ENCODE peak calls at places on chromosomes 2 and 18, in five cellular contexts. F is brain microvascular endothelial cell, H is breast epithelium, V is Peyer's patch, J is adrenal gland. X is an unnamed sample.

GRCh38 chr2:241035142-241035817 is 36.9 kb downstream of the SNED1 start:
- DNase-seq in F (no peak), H (peak; percentile 15), V (no peak), J (no peak), X (no peak)

GRCh38 chr2:28224648-28225471 is 167.8 kb upstream of the FOSL2 start:
- DNase-seq in F (peak; percentile 18), H (no peak), V (no peak), J (no peak), X (no peak)

GRCh38 chr18:21277578-21277977 is 35.5 kb downstream of the GREB1L start:
- DNase-seq in F (no peak), H (no peak), V (no peak), J (no peak), X (no peak)

GRCh38 chr2:2107140-2107539 is 223.9 kb downstream of the MYT1L start:
- DNase-seq in F (no peak), H (no peak), V (no peak), J (no peak), X (no peak)

GRCh38 chr18:13397504-13398163 is 179.1 kb downstream of the LDLRAD4 start:
- DNase-seq in F (no peak), H (no peak), V (no peak), J (no peak), X (no peak)

GRCh38 chr2:165911231-165911630 is 42.3 kb downstream of the TTC21B start:
- DNase-seq in F (peak; percentile 51), H (no peak), V (no peak), J (no peak), X (no peak)

GRCh38 chr2:108614043-108614435 is 79.8 kb downstream of the LIMS1 start:
- DNase-seq in F (no peak), H (no peak), V (no peak), J (no peak), X (no peak)

GRCh38 chr2:74004212-74005182 is 19.8 kb downstream of the TET3 start:
- DNase-seq in F (no peak), H (no peak), V (peak; percentile 27), J (no peak), X (no peak)

GRCh38 chr2:189366349-189366748 is 74.9 kb upstream of the WDR75 start:
- DNase-seq in F (no peak), H (no peak), V (no peak), J (no peak), X (no peak)

GRCh38 chr2:151716721-151717120 is 17.6 kb downstream of the NEB start:
- DNase-seq in F (no peak), H (no peak), V (no peak), J (no peak), X (no peak)

GRCh38 chr2:112713585-112713925 is 7.3 kb upstream of the NT5DC4 start:
- DNase-seq in F (no peak), H (no peak), V (peak; percentile 7), J (no peak), X (no peak)

GRCh38 chr2:86556508-86556907 is 6.7 kb downstream of the CHMP3 start:
- DNase-seq in F (no peak), H (no peak), V (no peak), J (no peak), X (no peak)

GRCh38 chr2:186551323-186552050 is 38.4 kb upstream of the ITGAV start:
- DNase-seq in F (peak; percentile 72), H (no peak), V (no peak), J (no peak), X (no peak)

GRCh38 chr2:182077451-182078142 is 91.9 kb downstream of the PPP1R1C start:
- DNase-seq in F (peak; percentile 87), H (no peak), V (no peak), J (peak; percentile 41), X (no peak)

GRCh38 chr2:223328578-223328977 is 273.6 kb downstream of the SCG2 start:
- DNase-seq in F (no peak), H (no peak), V (no peak), J (no peak), X (no peak)

GRCh38 chr18:71116535-71116934 is 827.7 kb downstream of the SOCS6 start:
- DNase-seq in F (no peak), H (no peak), V (no peak), J (peak; percentile 20), X (no peak)

GRCh38 chr2:44257781-44258180 is 17.5 kb upstream of the SLC3A1 start:
- DNase-seq in F (no peak), H (no peak), V (no peak), J (no peak), X (no peak)

GRCh38 chr2:101328474-101329007 is 20.0 kb upstream of the RNF149 start:
- DNase-seq in F (no peak), H (no peak), V (peak; percentile 69), J (no peak), X (no peak)

GRCh38 chr2:128787616-128788015 is 468.9 kb upstream of the HS6ST1 start:
- DNase-seq in F (no peak), H (no peak), V (no peak), J (no peak), X (no peak)

GRCh38 chr2:27885656-27886055 is 4.5 kb downstream of the RBKS start:
- DNase-seq in F (no peak), H (no peak), V (no peak), J (no peak), X (no peak)

GRCh38 chr2:30235859-30236535 is 4.7 kb downstream of the LBH start:
- DNase-seq in F (no peak), H (no peak), V (no peak), J (no peak), X (no peak)

GRCh38 chr2:75488157-75488556 is 72.6 kb downstream of the EVA1A start:
- DNase-seq in F (no peak), H (no peak), V (no peak), J (no peak), X (no peak)

GRCh38 chr2:14543284-14543683 is 89.2 kb upstream of the LRATD1 start:
- DNase-seq in F (no peak), H (no peak), V (no peak), J (no peak), X (no peak)

GRCh38 chr2:151518802-151519201 is 109.1 kb downstream of the RIF1 start:
- DNase-seq in F (peak; percentile 25), H (no peak), V (no peak), J (no peak), X (no peak)

DNA sequence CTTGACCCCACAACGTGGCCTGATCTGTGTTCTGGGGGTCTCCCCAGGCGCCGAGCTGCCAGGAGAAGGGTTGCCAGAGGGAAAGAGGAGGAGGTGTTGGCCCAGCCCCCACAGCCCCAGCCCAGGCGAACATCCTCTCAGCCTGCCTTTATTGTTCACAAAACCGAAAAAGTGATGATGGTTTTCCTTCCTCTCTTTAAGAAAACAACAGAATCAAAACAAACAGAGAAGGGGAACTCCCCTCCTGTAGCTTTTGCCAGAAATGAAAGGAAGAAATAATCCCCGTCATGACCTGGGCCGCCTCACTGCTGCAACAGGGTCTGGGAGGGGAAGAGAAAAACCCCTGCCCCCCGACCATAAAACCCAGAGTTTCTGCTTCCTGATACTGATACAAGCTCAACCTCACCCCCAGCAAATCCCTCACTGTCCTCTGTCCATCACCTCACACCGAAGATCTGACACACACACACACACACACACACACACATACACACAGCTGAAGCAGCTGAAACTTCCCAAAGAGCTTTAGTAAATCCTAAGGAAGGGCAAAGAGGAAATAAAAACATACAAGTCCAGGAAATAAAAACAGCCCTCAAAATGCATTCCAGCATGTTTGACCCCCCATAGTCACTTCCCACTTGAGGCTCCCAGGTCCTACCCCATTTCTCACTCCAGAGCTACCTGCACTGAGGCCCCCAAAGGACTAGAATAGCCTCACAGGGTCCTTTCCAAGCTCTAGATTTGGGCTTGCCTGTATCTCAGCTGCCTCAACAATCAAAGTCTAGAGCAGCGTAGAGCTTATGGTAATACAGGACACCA is 51.8 kb downstream of the ZFP36L2 start:
- DNase-seq in F (no peak), H (no peak), V (peak; percentile 90), J (no peak), X (no peak)
- H3K4me3 ChIP-seq in F (no peak overlapping the region), H (no peak overlapping the region), V (no peak overlapping the region), J (peak overlapping the region; percentile 10), X (no peak overlapping the region)

GRCh38 chr2:233259745-233260144 is 8.3 kb downstream of the ATG16L1 start:
- DNase-seq in F (no peak), H (no peak), V (peak; percentile 14), J (no peak), X (no peak)

GRCh38 chr2:233262562-233262961 is 11.1 kb downstream of the ATG16L1 start:
- DNase-seq in F (no peak), H (no peak), V (peak; percentile 41), J (no peak), X (no peak)

GRCh38 chr2:233263045-233263570 is 11.6 kb downstream of the ATG16L1 start:
- DNase-seq in F (no peak), H (no peak), V (peak; percentile 21), J (no peak), X (no peak)

GRCh38 chr2:233264667-233265066 is 13.2 kb downstream of the ATG16L1 start:
- DNase-seq in F (no peak), H (no peak), V (peak; percentile 35), J (no peak), X (no peak)

DNA sequence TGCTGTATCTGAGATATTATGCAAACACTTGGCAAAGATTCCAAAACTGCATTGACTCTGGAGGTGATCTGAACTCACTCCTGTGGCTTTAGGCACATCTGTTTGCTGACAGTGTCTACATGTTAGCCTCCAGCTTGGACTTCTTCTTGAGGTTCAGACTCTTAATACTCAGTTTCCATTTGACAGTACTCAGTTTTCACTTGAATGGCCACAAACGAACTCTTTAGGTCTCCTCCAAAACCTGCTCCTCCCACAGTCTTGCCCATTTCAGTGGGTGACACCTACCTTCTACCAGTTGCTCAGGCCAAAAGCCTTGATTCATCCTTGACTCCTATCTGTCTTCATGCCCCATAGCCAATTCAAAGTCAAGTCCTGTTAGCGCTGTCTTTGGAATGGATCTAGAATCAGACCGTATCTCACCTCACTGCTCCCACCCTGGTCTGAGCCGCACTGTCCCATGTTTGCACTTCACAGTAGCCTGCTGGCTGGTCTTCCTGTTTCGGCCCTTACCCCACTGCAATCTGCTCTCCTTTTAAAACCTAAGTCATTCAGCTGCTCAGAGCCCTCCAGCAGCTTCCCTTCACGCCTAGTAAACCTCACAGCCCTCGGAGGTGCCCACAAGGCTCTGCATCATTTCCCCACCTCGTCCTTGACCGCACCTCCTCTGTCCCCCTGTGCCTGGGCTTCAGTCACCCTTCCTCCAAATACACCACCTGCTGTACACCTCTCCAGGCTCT is 10.5 kb downstream of the ATG16L1 start:
- DNase-seq in F (no peak), H (no peak), V (peak; percentile 47), J (no peak), X (no peak)
- TF ChIP-seq CTCF in F (no peak), H (no peak), V (no peak), J (no peak), X (no peak)

GRCh38 chr2:158502984-158503383 is 46.2 kb downstream of the PKP4 start:
- DNase-seq in F (peak; percentile 24), H (no peak), V (no peak), J (no peak), X (no peak)

GRCh38 chr2:158505448-158505934 is 48.7 kb downstream of the PKP4 start:
- DNase-seq in F (no peak), H (no peak), V (no peak), J (no peak), X (no peak)

GRCh38 chr2:158507141-158507540 is 50.4 kb downstream of the PKP4 start:
- DNase-seq in F (no peak), H (no peak), V (no peak), J (no peak), X (no peak)

GRCh38 chr2:158501301-158501700 is 44.5 kb downstream of the PKP4 start:
- DNase-seq in F (no peak), H (no peak), V (no peak), J (no peak), X (peak; percentile 61)

GRCh38 chr2:158504088-158504487 is 47.3 kb downstream of the PKP4 start:
- DNase-seq in F (no peak), H (no peak), V (no peak), J (no peak), X (no peak)
- H3K27ac ChIP-seq in F (no peak overlapping the region), H (no peak overlapping the region), V (no peak overlapping the region), J (no peak overlapping the region), X (no peak overlapping the region)

GRCh38 chr2:237691200-237691907 is 64.0 kb downstream of the LRRFIP1 start:
- DNase-seq in F (no peak), H (no peak), V (no peak), J (no peak), X (no peak)
- H3K4me3 ChIP-seq in F (peak overlapping the region; percentile 70), H (peak overlapping the region; percentile 82), V (peak overlapping the region; percentile 96), J (peak overlapping the region; percentile 85), X (peak overlapping the region; percentile 79)